ENCODE peak calls at places on chromosomes 11 and 22, in nine cellular contexts. I is GM20000, V is HepG2, F is astrocyte of the cerebellum, R is AG04450, Z is suprapubic skin, O is type B pancreatic cell, S is GM13976, Y is GM12865. K is an unnamed sample.

GRCh38 chr22:39520874-39521857 is 804 bp downstream of the ATF4 start:
- DNase-seq in I (peak), V (no peak), F (no peak), R (no peak), Z (peak), O (no peak), S (peak), Y (peak), K (no peak)

GRCh38 chr22:46432164-46433068 is 96.9 kb downstream of the TRMU start:
- DNase-seq in I (peak), V (no peak), F (no peak), R (no peak), Z (no peak), O (no peak), S (peak), Y (peak), K (no peak)

GRCh38 chr11:2214527-2215229 is 43.1 kb upstream of the TH start:
- DNase-seq in I (no peak), V (peak), F (no peak), R (no peak), Z (no peak), O (peak), S (no peak), Y (no peak), K (no peak)

GRCh38 chr11:86695391-86695790 is 23.0 kb upstream of the ME3 start:
- DNase-seq in I (no peak), V (no peak), F (no peak), R (no peak), Z (no peak), O (no peak), S (no peak), Y (no peak), K (no peak)

GRCh38 chr11:102573851-102574250 is 43.3 kb upstream of the MMP7 start:
- DNase-seq in I (no peak), V (no peak), F (peak), R (no peak), Z (no peak), O (no peak), S (no peak), Y (no peak), K (no peak)

GRCh38 chr22:38397189-38398097 is 57.6 kb downstream of the KCNJ4 start:
- DNase-seq in I (peak), V (no peak), F (no peak), R (no peak), Z (no peak), O (no peak), S (peak), Y (peak), K (no peak)

GRCh38 chr22:24827305-24827704 is 21.3 kb downstream of the SGSM1 start:
- DNase-seq in I (no peak), V (no peak), F (no peak), R (no peak), Z (no peak), O (no peak), S (no peak), Y (no peak), K (no peak)

GRCh38 chr22:29150701-29151100 is 55.0 kb upstream of the EMID1 start:
- DNase-seq in I (no peak), V (no peak), F (no peak), R (no peak), Z (peak), O (no peak), S (no peak), Y (no peak), K (no peak)

GRCh38 chr11:64204464-64204989 is 2.0 kb upstream of the FERMT3 start:
- DNase-seq in I (peak), V (peak), F (peak), R (peak), Z (peak), O (no peak), S (peak), Y (peak), K (peak)

GRCh38 chr11:103682318-103683184 is 353.9 kb upstream of the DDI1 start:
- DNase-seq in I (peak), V (peak), F (peak), R (peak), Z (peak), O (no peak), S (peak), Y (peak), K (peak)

GRCh38 chr11:117857734-117858369 is 18.6 kb downstream of the FXYD6 start:
- DNase-seq in I (no peak), V (no peak), F (no peak), R (no peak), Z (no peak), O (peak), S (no peak), Y (no peak), K (no peak)

GRCh38 chr11:95338430-95338991 is 107.5 kb upstream of the SESN3 start:
- DNase-seq in I (no peak), V (no peak), F (peak), R (no peak), Z (no peak), O (no peak), S (no peak), Y (no peak), K (no peak)

GRCh38 chr22:49300241-49300640 is 527.4 kb downstream of the BRD1 start:
- DNase-seq in I (no peak), V (no peak), F (no peak), R (no peak), Z (peak), O (peak), S (no peak), Y (no peak), K (no peak)

GRCh38 chr11:27395556-27396258 is 32.7 kb upstream of the CCDC34 start:
- DNase-seq in I (no peak), V (peak), F (peak), R (peak), Z (no peak), O (no peak), S (no peak), Y (no peak), K (no peak)

GRCh38 chr22:48536691-48537591 is 1290.7 kb downstream of the BRD1 start:
- DNase-seq in I (no peak), V (no peak), F (no peak), R (no peak), Z (no peak), O (no peak), S (no peak), Y (no peak), K (no peak)

GRCh38 chr22:21657361-21658118 is 8.3 kb upstream of the PPIL2 start:
- DNase-seq in I (peak), V (peak), F (no peak), R (no peak), Z (no peak), O (peak), S (peak), Y (peak), K (peak)
- TF ChIP-seq CTCF in I (no peak), V (peak), F (no peak), R (no peak), Z (no peak), O (peak), S (peak), Y (peak), K (no peak)

GRCh38 chr11:70522261-70522612 is 123.9 kb downstream of the CTTN start:
- DNase-seq in I (no peak), V (no peak), F (no peak), R (no peak), Z (no peak), O (no peak), S (no peak), Y (no peak), K (no peak)

GRCh38 chr11:70523384-70524095 is 125.2 kb downstream of the CTTN start:
- DNase-seq in I (no peak), V (no peak), F (no peak), R (no peak), Z (no peak), O (no peak), S (no peak), Y (no peak), K (no peak)

GRCh38 chr11:70521475-70522260 is 123.3 kb downstream of the CTTN start:
- DNase-seq in I (no peak), V (no peak), F (no peak), R (no peak), Z (no peak), O (no peak), S (no peak), Y (no peak), K (no peak)

GRCh38 chr11:70524096-70524922 is 126.0 kb downstream of the CTTN start:
- DNase-seq in I (no peak), V (no peak), F (no peak), R (no peak), Z (no peak), O (no peak), S (no peak), Y (peak), K (no peak)

DNA sequence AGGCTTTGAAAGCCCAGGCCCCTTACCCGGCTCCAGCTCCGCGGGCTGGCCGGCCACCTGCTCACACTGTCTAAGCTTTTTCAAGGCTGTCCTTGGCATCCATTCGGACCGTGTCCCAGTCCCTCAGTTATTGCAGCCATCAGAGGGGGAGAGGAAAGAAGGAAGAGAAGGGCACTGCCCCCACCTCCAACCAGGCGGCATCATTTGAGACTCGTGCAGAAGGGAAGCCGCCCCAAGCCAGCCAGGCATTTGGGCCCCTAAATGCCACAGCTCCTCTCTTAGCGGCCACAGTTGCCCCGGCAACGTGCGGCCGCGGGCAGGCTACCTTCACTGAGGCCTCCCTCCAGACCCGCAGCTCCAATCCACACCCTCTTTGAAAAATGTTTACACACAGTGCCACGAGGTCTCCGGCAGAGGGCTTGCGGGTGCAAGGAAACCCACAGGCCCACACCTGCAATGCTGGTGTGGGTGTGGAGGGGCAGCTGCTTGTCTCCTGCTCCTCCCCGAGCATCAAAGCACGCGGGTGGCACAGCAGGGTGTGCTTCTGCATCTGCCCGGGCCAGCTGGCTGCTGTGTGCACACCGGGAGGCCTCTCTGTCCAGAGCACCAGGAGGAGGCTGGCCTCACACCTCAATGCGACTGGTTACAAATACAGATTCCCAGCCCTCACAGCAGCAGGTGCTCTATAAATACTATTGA is 124.4 kb downstream of the CTTN start:
- DNase-seq in I (no peak), V (no peak), F (no peak), R (no peak), Z (no peak), O (no peak), S (no peak), Y (peak), K (no peak)
- TF ChIP-seq CTCF in I (no peak), V (no peak), F (peak), R (no peak), Z (no peak), O (peak), S (no peak), Y (no peak), K (no peak)

DNA sequence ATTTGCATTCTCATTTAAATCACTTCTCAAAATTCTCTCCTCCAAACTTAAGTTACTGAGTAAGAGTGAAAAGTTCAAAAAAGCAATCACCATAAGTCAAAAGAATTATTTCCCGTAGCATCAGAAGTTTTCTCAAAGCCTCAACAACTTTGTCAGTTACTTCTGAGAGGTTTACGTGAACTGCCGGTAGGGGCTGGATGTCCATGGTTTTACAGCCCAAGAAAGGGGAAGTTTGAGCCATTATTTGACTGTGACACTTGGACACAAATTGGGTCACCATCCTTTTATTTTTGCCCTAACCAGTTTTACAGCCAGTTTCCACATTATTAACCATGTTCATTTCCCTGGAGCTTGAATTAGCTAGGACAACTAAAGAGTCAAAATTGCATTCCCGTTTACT is 7.5 kb downstream of the POU2AF3 start:
- DNase-seq in I (no peak), V (no peak), F (no peak), R (no peak), Z (no peak), O (no peak), S (no peak), Y (no peak), K (no peak)
- TF ChIP-seq CTCF in I (no peak), V (no peak), F (no peak), R (no peak), Z (no peak), O (no peak), S (no peak), Y (no peak), K (no peak)

DNA sequence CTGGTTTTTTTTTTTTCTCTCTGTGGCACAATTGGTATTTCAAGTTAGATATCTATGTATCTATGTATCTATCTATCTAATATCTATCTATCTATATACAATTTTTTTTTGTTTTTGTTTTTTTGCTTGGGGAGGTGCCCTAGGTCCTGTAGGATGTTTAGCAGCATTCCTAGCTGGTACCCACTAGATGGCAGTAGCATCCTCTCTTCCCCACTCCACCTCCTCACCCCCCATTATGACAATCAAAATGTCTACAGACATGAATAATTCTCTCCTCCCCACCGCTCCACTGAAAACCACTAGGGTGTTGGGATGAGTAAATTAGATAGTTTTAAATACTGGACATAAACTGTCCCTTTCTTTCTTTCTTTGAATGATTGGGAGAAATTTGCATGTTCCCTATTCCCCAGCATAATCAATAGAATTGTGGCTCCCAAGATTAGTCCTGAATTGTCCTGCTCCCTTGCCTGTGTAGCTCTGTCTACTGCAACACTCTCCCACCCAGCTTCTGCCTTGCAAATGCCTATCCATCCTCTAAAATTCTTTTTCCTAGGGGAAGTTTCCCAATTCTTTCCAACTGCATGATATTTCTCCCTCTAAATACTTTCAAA is 1152.4 kb downstream of the LRRC4C start:
- DNase-seq in I (peak), V (peak), F (peak), R (no peak), Z (no peak), O (no peak), S (peak), Y (peak), K (no peak)
- TF ChIP-seq CTCF in I (peak), V (peak), F (peak), R (peak), Z (no peak), O (peak), S (peak), Y (peak), K (peak)